ENCODE peak calls at places on chromosome 12, in ten cellular contexts. C is heart left ventricle, U is fibroblast of pulmonary artery, T is cardiac fibroblast, P is adrenal gland, X is lower leg skin, E is lower lobe of right lung, H is mammary epithelial cell, Y is OCI-LY7, M is choroid plexus epithelial cell. D is an unnamed sample.

GRCh38 chr12:82329508-82329907 is 28.7 kb downstream of the CCDC59 start:
- DNase-seq in C (no peak), U (no peak), T (no peak), P (no peak), X (no peak), E (no peak), H (no peak), Y (no peak), M (peak), D (no peak)

GRCh38 chr12:69036533-69036932 is 103.6 kb upstream of the CPM start:
- DNase-seq in C (no peak), U (no peak), T (no peak), P (no peak), X (no peak), E (no peak), H (no peak), Y (no peak), M (no peak), D (no peak)

GRCh38 chr12:56029166-56029519 is 8.3 kb downstream of the IKZF4 start:
- DNase-seq in C (no peak), U (peak), T (peak), P (peak), X (no peak), E (no peak), H (no peak), Y (no peak), M (no peak), D (no peak)

GRCh38 chr12:113463746-113464743 is 7.6 kb downstream of the LHX5 start:
- DNase-seq in C (no peak), U (no peak), T (no peak), P (no peak), X (no peak), E (no peak), H (no peak), Y (no peak), M (no peak), D (no peak)

GRCh38 chr12:49098035-49098451 is 3.4 kb upstream of the DHH start:
- DNase-seq in C (peak), U (peak), T (peak), P (peak), X (no peak), E (peak), H (no peak), Y (peak), M (peak), D (peak)

GRCh38 chr12:110744176-110744575 is 1.5 kb upstream of the PPP1CC start:
- DNase-seq in C (no peak), U (peak), T (peak), P (peak), X (no peak), E (no peak), H (peak), Y (no peak), M (peak), D (peak)

GRCh38 chr12:7128681-7129593 is at the start of gene RBP5:
- DNase-seq in C (no peak), U (no peak), T (no peak), P (peak), X (no peak), E (no peak), H (no peak), Y (no peak), M (no peak), D (no peak)

GRCh38 chr12:78703820-78704525 is 160.6 kb upstream of the SYT1 start:
- DNase-seq in C (no peak), U (peak), T (peak), P (no peak), X (no peak), E (no peak), H (peak), Y (no peak), M (peak), D (no peak)

GRCh38 chr12:117188961-117189724 is 1.1 kb downstream of the FBXO21 start:
- DNase-seq in C (no peak), U (peak), T (peak), P (peak), X (no peak), E (no peak), H (peak), Y (no peak), M (peak), D (no peak)

GRCh38 chr12:112107728-112108447 is 695 bp downstream of the NAA25 start:
- DNase-seq in C (peak), U (no peak), T (no peak), P (peak), X (no peak), E (peak), H (no peak), Y (peak), M (no peak), D (peak)

GRCh38 chr12:65741662-65742480 is 82.4 kb upstream of the HMGA2 start:
- DNase-seq in C (peak), U (peak), T (peak), P (no peak), X (no peak), E (no peak), H (no peak), Y (no peak), M (peak), D (peak)

GRCh38 chr12:38159092-38159551 is 157.5 kb upstream of the ALG10B start:
- DNase-seq in C (no peak), U (no peak), T (no peak), P (no peak), X (no peak), E (no peak), H (no peak), Y (no peak), M (no peak), D (no peak)

GRCh38 chr12:112590281-112590680 is 171.5 kb downstream of the PTPN11 start:
- DNase-seq in C (no peak), U (no peak), T (no peak), P (no peak), X (no peak), E (no peak), H (no peak), Y (no peak), M (no peak), D (no peak)

GRCh38 chr12:94074970-94075695 is 73.2 kb upstream of the PLXNC1 start:
- DNase-seq in C (peak), U (peak), T (peak), P (peak), X (peak), E (peak), H (peak), Y (peak), M (peak), D (no peak)

GRCh38 chr12:1760566-1761382 is 59.6 kb upstream of the LRTM2 start:
- DNase-seq in C (no peak), U (peak), T (peak), P (no peak), X (no peak), E (no peak), H (peak), Y (no peak), M (peak), D (peak)

GRCh38 chr12:57891639-57892228 is 45.2 kb upstream of the CTDSP2 start:
- DNase-seq in C (no peak), U (no peak), T (peak), P (no peak), X (no peak), E (no peak), H (no peak), Y (no peak), M (no peak), D (no peak)

GRCh38 chr12:53719649-53720048 is 7.6 kb downstream of the CALCOCO1 start:
- DNase-seq in C (no peak), U (no peak), T (no peak), P (no peak), X (no peak), E (no peak), H (peak), Y (no peak), M (peak), D (no peak)

GRCh38 chr12:106171117-106171750 is 32.5 kb upstream of the NUAK1 start:
- DNase-seq in C (no peak), U (no peak), T (no peak), P (no peak), X (no peak), E (no peak), H (no peak), Y (no peak), M (no peak), D (no peak)
- TF ChIP-seq CTCF in C (no peak), U (no peak), T (no peak), P (no peak), X (no peak), E (no peak), H (no peak), Y (no peak), M (peak), D (no peak)

GRCh38 chr12:3456809-3457208 is 34.2 kb upstream of the PRMT8 start:
- DNase-seq in C (no peak), U (no peak), T (no peak), P (no peak), X (no peak), E (no peak), H (no peak), Y (no peak), M (no peak), D (no peak)
- TF ChIP-seq CTCF in C (no peak), U (no peak), T (no peak), P (no peak), X (no peak), E (no peak), H (peak), Y (peak), M (no peak), D (no peak)

DNA sequence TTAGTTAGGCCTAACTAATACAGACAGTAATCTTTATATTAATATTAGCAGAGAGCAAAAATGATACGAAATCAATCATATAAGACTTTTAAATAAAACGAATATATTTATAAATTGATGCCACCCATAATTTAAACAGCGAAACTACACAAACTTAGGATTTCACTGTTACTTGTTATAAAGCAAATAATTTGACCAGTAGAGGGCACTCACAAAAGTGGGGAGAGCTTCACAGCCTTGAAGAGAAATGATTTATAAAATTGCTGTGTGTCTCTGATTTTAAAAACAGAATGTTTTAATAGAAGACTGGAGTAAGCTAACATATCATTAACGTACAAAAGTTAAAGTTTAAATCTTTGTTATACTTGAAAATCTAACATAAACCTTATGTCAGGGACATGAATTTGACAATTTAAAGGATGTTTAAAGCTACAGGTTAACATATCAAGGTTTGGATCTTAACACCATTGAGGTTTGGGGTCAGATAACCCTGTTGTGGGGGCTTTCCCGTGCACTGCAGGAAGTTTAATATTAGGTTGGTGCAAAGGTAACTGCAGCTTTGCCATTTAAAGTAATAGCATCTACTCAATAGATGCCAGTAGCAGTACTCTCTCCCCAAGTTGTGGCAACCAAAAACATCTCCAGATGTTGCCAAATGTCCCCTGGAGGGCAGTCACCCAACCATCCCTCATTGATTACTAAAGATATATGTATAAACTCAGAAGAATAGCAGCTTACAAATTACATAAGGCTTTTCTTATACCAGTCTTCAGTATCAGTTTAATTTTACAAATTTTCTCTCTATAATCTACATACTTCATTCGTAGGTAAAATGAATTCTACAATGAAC is 9.3 kb downstream of the KRAS start:
- DNase-seq in C (no peak), U (peak), T (peak), P (no peak), X (no peak), E (no peak), H (no peak), Y (peak), M (peak), D (no peak)
- TF ChIP-seq CTCF in C (peak), U (peak), T (peak), P (peak), X (no peak), E (peak), H (peak), Y (peak), M (peak), D (peak)

GRCh38 chr12:14410841-14411569 is 45.5 kb downstream of the ATF7IP start:
- DNase-seq in C (no peak), U (no peak), T (no peak), P (no peak), X (no peak), E (no peak), H (peak), Y (no peak), M (peak), D (no peak)

GRCh38 chr12:14418526-14418925 is 53.0 kb downstream of the ATF7IP start:
- DNase-seq in C (no peak), U (peak), T (peak), P (no peak), X (no peak), E (no peak), H (peak), Y (no peak), M (peak), D (no peak)

GRCh38 chr12:14417717-14418116 is 52.2 kb downstream of the ATF7IP start:
- DNase-seq in C (peak), U (peak), T (peak), P (peak), X (peak), E (peak), H (peak), Y (peak), M (peak), D (peak)

GRCh38 chr12:14416658-14417057 is 51.2 kb downstream of the ATF7IP start:
- DNase-seq in C (no peak), U (peak), T (peak), P (no peak), X (no peak), E (no peak), H (peak), Y (peak), M (peak), D (peak)
- TF ChIP-seq CTCF in C (no peak), U (peak), T (peak), P (no peak), X (no peak), E (no peak), H (peak), Y (peak), M (peak), D (no peak)

GRCh38 chr12:109432431-109432830 is 44.7 kb downstream of the KCTD10 start:
- DNase-seq in C (no peak), U (no peak), T (no peak), P (no peak), X (no peak), E (no peak), H (peak), Y (no peak), M (no peak), D (no peak)

GRCh38 chr12:109434556-109434955 is 42.5 kb downstream of the KCTD10 start:
- DNase-seq in C (no peak), U (no peak), T (no peak), P (no peak), X (no peak), E (no peak), H (no peak), Y (no peak), M (no peak), D (no peak)

GRCh38 chr12:109432842-109433304 is 44.2 kb downstream of the KCTD10 start:
- DNase-seq in C (peak), U (peak), T (peak), P (peak), X (peak), E (peak), H (peak), Y (peak), M (peak), D (peak)

GRCh38 chr12:109435428-109436180 is 41.5 kb downstream of the KCTD10 start:
- DNase-seq in C (no peak), U (no peak), T (no peak), P (no peak), X (no peak), E (no peak), H (no peak), Y (no peak), M (no peak), D (no peak)

GRCh38 chr12:109433618-109434017 is 43.5 kb downstream of the KCTD10 start:
- DNase-seq in C (peak), U (no peak), T (no peak), P (no peak), X (no peak), E (no peak), H (no peak), Y (no peak), M (no peak), D (peak)
- TF ChIP-seq CTCF in C (peak), U (peak), T (peak), P (no peak), X (no peak), E (peak), H (peak), Y (peak), M (peak), D (peak)